ENCODE peak calls at places on chromosomes 4 and X, in eight cellular contexts. Z is cardiac muscle cell, Q is SK-N-SH, C is heart right ventricle, Y is AG04450, E is IMR-90, B is dorsolateral prefrontal cortex, F is gastrocnemius medialis. W is an unnamed sample.

GRCh38 chr4:145299380-145300076 is 119.1 kb upstream of the OTUD4 start:
- DNase-seq in B (peak; percentile 55), Q (no peak), Z (peak; percentile 63), C (no peak), Y (no peak), F (no peak), E (peak; percentile 75), W (no peak)

GRCh38 chrX:146054311-146054710 is 236.7 kb downstream of the SLITRK2 start:
- DNase-seq in Y (no peak), Q (no peak), F (no peak), B (no peak), Z (no peak), C (no peak), E (no peak), W (no peak)

GRCh38 chrX:17860811-17861495 is at the start of gene RAI2:
- DNase-seq in C (peak; percentile 25), Y (no peak), F (no peak), Z (no peak), Q (peak; percentile 75), B (peak; percentile 43), E (no peak), W (no peak)

GRCh38 chrX:16167181-16167580 is at the start of gene MAGEB17:
- DNase-seq in C (no peak), F (no peak), E (no peak), B (no peak), Q (no peak), Y (no peak), Z (no peak), W (no peak)

GRCh38 chr4:73870260-73870659 is 1.1 kb downstream of the CXCL1 start:
- DNase-seq in C (no peak), Q (no peak), E (no peak), Y (no peak), F (no peak), Z (peak; percentile 56), B (no peak), W (no peak)

GRCh38 chr4:157978680-157979361 is 194.0 kb downstream of the GASK1B start:
- DNase-seq in B (peak; percentile 61), F (no peak), Q (peak; percentile 56), Y (peak; percentile 33), E (peak; percentile 64), C (peak; percentile 56), Z (peak; percentile 83), W (no peak)

GRCh38 chrX:75522565-75523411 is at the start of gene ZDHHC15:
- DNase-seq in C (peak; percentile 43), E (no peak), Q (peak; percentile 64), B (peak; percentile 76), Z (peak; percentile 0), Y (no peak), F (peak; percentile 2), W (peak; percentile 15)

GRCh38 chr4:11451720-11452119 is 23.0 kb upstream of the HS3ST1 start:
- DNase-seq in E (no peak), Y (no peak), B (no peak), C (no peak), Z (no peak), Q (no peak), F (no peak), W (no peak)

GRCh38 chr4:109040441-109040840 is 262.0 kb downstream of the COL25A1 start:
- DNase-seq in C (no peak), E (no peak), Z (no peak), Y (no peak), Q (no peak), B (no peak), F (no peak), W (no peak)

GRCh38 chr4:5204781-5205180 is 153.5 kb downstream of the STK32B start:
- DNase-seq in Q (no peak), E (no peak), B (no peak), Z (no peak), F (peak; percentile 16), C (no peak), Y (no peak), W (no peak)

GRCh38 chr4:112082954-112083586 is 62.2 kb upstream of the FAM241A start:
- DNase-seq in C (no peak), Z (peak; percentile 64), Q (no peak), F (no peak), B (no peak), Y (peak; percentile 21), E (peak; percentile 82), W (no peak)

GRCh38 chr4:1373892-1374705 is 27.1 kb downstream of the UVSSA start:
- DNase-seq in B (no peak), Q (no peak), C (no peak), Y (no peak), F (no peak), E (no peak), Z (no peak), W (no peak)

GRCh38 chr4:41132055-41132683 is 82.2 kb downstream of the APBB2 start:
- DNase-seq in C (no peak), B (no peak), Z (no peak), Y (no peak), E (no peak), Q (no peak), F (no peak), W (no peak)

GRCh38 chr4:132065940-132066495 is 1083.1 kb upstream of the PCDH10 start:
- DNase-seq in C (no peak), E (peak; percentile 71), F (no peak), B (no peak), Q (no peak), Z (no peak), Y (peak; percentile 4), W (no peak)

GRCh38 chrX:15855562-15856256 is 1.1 kb upstream of the AP1S2 start:
- DNase-seq in Q (no peak), C (no peak), E (no peak), B (no peak), F (no peak), Z (no peak), Y (no peak), W (no peak)

DNA sequence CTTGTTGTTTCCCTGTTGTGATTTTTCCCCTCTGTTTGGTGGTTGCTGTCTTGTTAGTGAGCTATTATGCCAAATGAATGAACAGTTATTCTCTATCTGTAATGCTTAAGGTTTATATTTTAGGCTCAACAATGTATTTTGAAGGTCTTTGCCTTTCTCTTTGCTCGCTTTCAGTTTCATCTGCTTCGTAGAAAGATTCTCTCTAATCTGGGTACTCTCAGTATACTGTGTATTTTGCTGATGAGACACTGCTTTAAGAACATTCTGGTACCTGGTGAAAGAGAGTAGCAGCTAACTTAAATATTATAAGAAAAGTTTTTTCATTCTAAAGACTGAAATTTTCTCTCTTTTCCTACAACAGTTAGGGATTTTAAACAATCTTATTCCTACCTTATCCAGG is 1274.7 kb upstream of the PABPC4L start:
- DNase-seq in C (no peak), Q (no peak), Z (no peak), Y (no peak), F (no peak), E (no peak), B (no peak), W (no peak)
- H3K4me3 ChIP-seq in C (no peak overlapping the region), Q (peak overlapping the region; percentile 9), Z (no peak overlapping the region), Y (no peak overlapping the region), F (no peak overlapping the region), E (no peak overlapping the region), B (no peak overlapping the region), W (no peak overlapping the region)

GRCh38 chrX:111181883-111182400 is 86.0 kb downstream of the PAK3 start:
- DNase-seq in E (no peak), Y (no peak), Z (no peak), C (no peak), B (no peak), Q (no peak), F (no peak), W (no peak)

GRCh38 chrX:111180750-111181240 is 84.8 kb downstream of the PAK3 start:
- DNase-seq in E (no peak), F (no peak), Z (no peak), Q (no peak), B (no peak), C (no peak), Y (no peak), W (no peak)

DNA sequence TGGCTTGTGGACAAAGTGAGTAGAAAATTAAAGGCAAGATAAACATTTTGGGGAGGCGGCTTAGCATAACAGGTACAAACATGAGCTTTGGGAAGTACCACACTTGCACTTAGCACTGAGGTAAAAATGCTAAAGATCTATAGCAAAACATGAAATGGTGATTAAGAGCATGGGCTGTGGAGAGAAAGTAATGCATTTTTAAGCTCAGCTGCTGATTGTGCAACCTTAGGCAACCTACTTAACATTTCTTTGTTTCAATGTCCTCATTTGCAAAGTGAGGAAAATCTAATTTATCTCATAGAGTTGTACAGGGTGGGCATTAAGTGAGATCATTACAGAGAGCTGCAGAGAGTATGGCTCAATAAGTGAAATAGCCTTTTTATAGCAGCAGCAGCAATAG is 86.9 kb downstream of the PAK3 start:
- DNase-seq in E (no peak), Y (no peak), Z (no peak), B (no peak), Q (no peak), C (no peak), F (no peak), W (no peak)
- H3K4me3 ChIP-seq in E (no peak overlapping the region), Y (no peak overlapping the region), Z (no peak overlapping the region), B (no peak overlapping the region), Q (no peak overlapping the region), C (no peak overlapping the region), F (no peak overlapping the region), W (no peak overlapping the region)

GRCh38 chr4:175811171-175811570 is 893 bp downstream of the GPM6A start:
- DNase-seq in F (no peak), E (no peak), B (no peak), Q (no peak), C (no peak), Z (no peak), Y (no peak), W (no peak)
- H3K4me3 ChIP-seq in F (no peak overlapping the region), E (no peak overlapping the region), B (peak overlapping the region; percentile 55), Q (no peak overlapping the region), C (no peak overlapping the region), Z (no peak overlapping the region), Y (no peak overlapping the region), W (no peak overlapping the region)

GRCh38 chrX:51496501-51497291 is at the start of gene NUDT11:
- DNase-seq in Q (peak; percentile 80), Z (peak; percentile 80), Y (no peak), E (peak; percentile 72), C (peak; percentile 16), B (peak; percentile 54), F (peak; percentile 2), W (no peak)
- H3K4me3 ChIP-seq in Q (peak within 1 kb of the TSS; percentile 58), Z (peak within 1 kb of the TSS; percentile 63), Y (peak within 1 kb of the TSS; percentile 63), E (peak within 1 kb of the TSS; percentile 79), C (peak within 1 kb of the TSS; percentile 51), B (peak within 1 kb of the TSS; percentile 61), F (peak within 1 kb of the TSS; percentile 48), W (peak within 1 kb of the TSS; percentile 73)

GRCh38 chrX:71912156-71912555 is 1.5 kb downstream of the NHSL2 start:
- DNase-seq in Y (no peak), F (no peak), Z (no peak), C (no peak), E (no peak), Q (no peak), B (no peak), W (no peak)
- H3K4me3 ChIP-seq in Y (peak overlapping the region; percentile 53), F (no peak overlapping the region), Z (peak overlapping the region; percentile 69), C (peak overlapping the region; percentile 55), E (no peak overlapping the region), Q (no peak overlapping the region), B (peak overlapping the region; percentile 57), W (peak overlapping the region; percentile 63)

DNA sequence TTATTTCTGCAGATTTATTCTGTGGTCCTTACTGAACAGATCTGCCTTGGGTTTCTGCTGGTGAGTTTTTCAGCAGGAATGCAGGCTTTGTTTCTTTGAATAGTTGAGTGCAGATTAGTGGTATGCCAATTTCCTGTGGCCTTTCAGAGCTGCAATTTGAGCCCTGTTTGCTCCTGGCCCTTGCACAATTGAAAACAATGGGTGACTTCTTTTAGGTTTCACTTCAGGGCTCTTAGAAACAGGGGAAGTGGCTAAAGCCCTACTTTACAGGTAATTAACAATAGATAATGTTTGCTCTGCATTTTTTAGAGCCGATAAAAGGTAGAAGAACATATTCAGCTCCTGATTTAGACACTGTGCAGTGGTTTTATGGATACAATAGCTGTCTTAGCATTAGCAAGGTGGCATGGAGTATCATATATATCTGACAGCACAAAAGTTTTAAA is 21.9 kb downstream of the SPRY1 start:
- DNase-seq in Z (peak; percentile 95), Y (peak; percentile 72), C (peak; percentile 22), E (peak; percentile 92), F (peak; percentile 22), B (no peak), Q (no peak), W (no peak)
- H3K4me3 ChIP-seq in Z (no peak overlapping the region), Y (no peak overlapping the region), C (no peak overlapping the region), E (no peak overlapping the region), F (no peak overlapping the region), B (no peak overlapping the region), Q (peak overlapping the region; percentile 33), W (peak overlapping the region; percentile 25)

W was measured in thoracic aorta.